ENCODE peak calls at places on chromosomes 12 and 14, in five cellular contexts. T is COR-L47; G is stimulated activated CD8-positive, alpha-beta memory T cell treated with anti-CD3 and anti-CD28 coated beads, Interleukin-12 subunit alpha, Interleukin-12 subunit beta, amount 100 ng/mL, for 4 hours; M is lung microvascular endothelial cell; S is psoas muscle. A is an unnamed sample.

GRCh38 chr12:82873951-82874350 is 187.2 kb downstream of the TMTC2 start:
- DNase-seq in T (no peak), G (no peak), M (no peak), S (no peak), A (no peak)

GRCh38 chr14:23057757-23058653 is 685 bp upstream of the CDH24 start:
- DNase-seq in T (no peak), G (peak), M (peak), S (peak), A (peak)

GRCh38 chr12:57808351-57808750 is 10.2 kb downstream of the AVIL start:
- DNase-seq in T (no peak), G (no peak), M (no peak), S (no peak), A (no peak)

GRCh38 chr12:62703011-62703380 is 232.0 kb downstream of the PPM1H start:
- DNase-seq in T (no peak), G (no peak), M (peak), S (no peak), A (peak)

GRCh38 chr12:115870527-115870926 is 407.0 kb downstream of the MED13L start:
- DNase-seq in T (no peak), G (no peak), M (no peak), S (peak), A (no peak)

GRCh38 chr12:69712826-69713225 is 13.7 kb upstream of the BEST3 start:
- DNase-seq in T (no peak), G (no peak), M (no peak), S (no peak), A (no peak)

GRCh38 chr14:99380991-99381687 is 99.5 kb downstream of the SETD3 start:
- DNase-seq in T (no peak), G (no peak), M (no peak), S (no peak), A (no peak)

GRCh38 chr12:55929306-55929791 is 1.6 kb upstream of the DGKA start:
- DNase-seq in T (no peak), G (peak), M (no peak), S (no peak), A (no peak)

GRCh38 chr12:89733579-89734201 is 25.1 kb upstream of the ATP2B1 start:
- DNase-seq in T (no peak), G (no peak), M (no peak), S (no peak), A (peak)

GRCh38 chr12:94740601-94741362 is 90.4 kb upstream of the TMCC3 start:
- DNase-seq in T (no peak), G (no peak), M (no peak), S (no peak), A (no peak)

GRCh38 chr12:47808574-47809380 is 10.9 kb downstream of the HDAC7 start:
- DNase-seq in T (no peak), G (no peak), M (peak), S (no peak), A (no peak)

GRCh38 chr12:131905640-131906091 is 11.2 kb downstream of the ULK1 start:
- DNase-seq in T (no peak), G (no peak), M (no peak), S (no peak), A (no peak)

GRCh38 chr12:54286042-54286931 is 5.8 kb downstream of the HNRNPA1 start:
- DNase-seq in T (no peak), G (no peak), M (no peak), S (no peak), A (no peak)

GRCh38 chr12:131454418-131455217 is 256.3 kb upstream of the SFSWAP start:
- DNase-seq in T (peak), G (no peak), M (peak), S (no peak), A (no peak)

GRCh38 chr12:113266106-113266895 is 45.0 kb downstream of the TPCN1 start:
- DNase-seq in T (no peak), G (no peak), M (no peak), S (no peak), A (no peak)

GRCh38 chr12:58877243-58877743 is 43.0 kb downstream of the LRIG3 start:
- DNase-seq in T (peak), G (no peak), M (peak), S (no peak), A (peak)

GRCh38 chr12:26832817-26833691 is at the start of gene ITPR2:
- DNase-seq in T (peak), G (peak), M (peak), S (peak), A (peak)

GRCh38 chr12:57224973-57225679 is 4.4 kb upstream of the SHMT2 start:
- DNase-seq in T (peak), G (no peak), M (peak), S (no peak), A (no peak)

GRCh38 chr12:128791395-128792322 is 32.1 kb downstream of the SLC15A4 start:
- DNase-seq in T (no peak), G (no peak), M (no peak), S (no peak), A (no peak)

GRCh38 chr12:104207416-104207941 is 8.1 kb upstream of the TXNRD1 start:
- DNase-seq in T (no peak), G (no peak), M (no peak), S (no peak), A (peak)

GRCh38 chr12:3016191-3016590 is 57.0 kb downstream of the TEAD4 start:
- DNase-seq in T (no peak), G (no peak), M (no peak), S (no peak), A (peak)

A was measured in LHCN-M2.